ENCODE peak calls at places on chromosome 16, in four cellular contexts. One of them, this sample, is unnamed.
A peak's percentile ranks its signal among the peaks of the same experiment; 100 is the strongest.

GRCh38 chr16:70725912-70726828 is 40.3 kb upstream of the MTSS2 start:
- DNase-seq in stomach: no peak
- DNase-seq in Right ventricle myocardium superior: peak; percentile 86
- DNase-seq in SHP77: no peak
- DNase-seq in this sample: no peak

GRCh38 chr16:10878644-10879498 is 1.9 kb downstream of the CIITA start:
- DNase-seq in stomach: peak; percentile 75
- DNase-seq in Right ventricle myocardium superior: peak; percentile 73
- DNase-seq in SHP77: no peak
- DNase-seq in this sample: no peak

GRCh38 chr16:89374393-89374948 is 115.9 kb downstream of the ANKRD11 start:
- DNase-seq in stomach: no peak
- DNase-seq in Right ventricle myocardium superior: no peak
- DNase-seq in SHP77: peak; percentile 79
- DNase-seq in this sample: peak; percentile 85

GRCh38 chr16:70588565-70588964 is 57.8 kb upstream of the IL34 start:
- DNase-seq in stomach: no peak
- DNase-seq in Right ventricle myocardium superior: no peak
- DNase-seq in SHP77: no peak
- DNase-seq in this sample: no peak

GRCh38 chr16:4359914-4360313 is 8.8 kb upstream of the PAM16 start:
- DNase-seq in stomach: no peak
- DNase-seq in Right ventricle myocardium superior: no peak
- DNase-seq in SHP77: no peak
- DNase-seq in this sample: no peak

GRCh38 chr16:15807603-15808009 is 49.2 kb downstream of the MYH11 start:
- DNase-seq in stomach: no peak
- DNase-seq in Right ventricle myocardium superior: no peak
- DNase-seq in SHP77: no peak
- DNase-seq in this sample: no peak

GRCh38 chr16:89332248-89333245 is 115.0 kb downstream of the ZNF778 start:
- DNase-seq in stomach: no peak
- DNase-seq in Right ventricle myocardium superior: no peak
- DNase-seq in SHP77: no peak
- DNase-seq in this sample: no peak

GRCh38 chr16:27289669-27290068 is 21.1 kb upstream of the NSMCE1 start:
- DNase-seq in stomach: no peak
- DNase-seq in Right ventricle myocardium superior: no peak
- DNase-seq in SHP77: no peak
- DNase-seq in this sample: no peak

GRCh38 chr16:82995927-82996441 is 369.2 kb downstream of the CDH13 start:
- DNase-seq in stomach: no peak
- DNase-seq in Right ventricle myocardium superior: no peak
- DNase-seq in SHP77: no peak
- DNase-seq in this sample: no peak

GRCh38 chr16:75263963-75264445 is 12.6 kb upstream of the BCAR1 start:
- DNase-seq in stomach: no peak
- DNase-seq in Right ventricle myocardium superior: peak; percentile 54
- DNase-seq in SHP77: no peak
- DNase-seq in this sample: no peak

GRCh38 chr16:9489823-9490467 is 398.5 kb downstream of the HAPSTR1 start:
- DNase-seq in stomach: no peak
- DNase-seq in Right ventricle myocardium superior: peak; percentile 79
- DNase-seq in SHP77: peak; percentile 9
- DNase-seq in this sample: no peak

GRCh38 chr16:46857261-46857962 is 26.4 kb upstream of the C16orf87 start:
- DNase-seq in stomach: no peak
- DNase-seq in Right ventricle myocardium superior: no peak
- DNase-seq in SHP77: peak; percentile 79
- DNase-seq in this sample: peak; percentile 59

GRCh38 chr16:66551362-66551761 is 1.0 kb upstream of the CKLF start:
- DNase-seq in stomach: no peak
- DNase-seq in Right ventricle myocardium superior: peak; percentile 60
- DNase-seq in SHP77: peak; percentile 26
- DNase-seq in this sample: no peak

GRCh38 chr16:87487361-87487924 is 5.4 kb downstream of the ZCCHC14 start:
- DNase-seq in stomach: peak; percentile 79
- DNase-seq in Right ventricle myocardium superior: peak; percentile 75
- DNase-seq in SHP77: peak; percentile 85
- DNase-seq in this sample: no peak